ENCODE peak calls at places on chromosomes 11 and 22, in nine cellular contexts. One of them, this sample, is unnamed. For H3K9me3, the result is how much of the 10 kb centered on the place peaks cover.

GRCh38 chr11:61481806-61482205 is 26.7 kb upstream of the LRRC10B start:
- DNase-seq in Peyer's patch: no peak
- DNase-seq in left lung: no peak
- DNase-seq in tibial artery: no peak
- DNase-seq in mucosa of descending colon: no peak
- DNase-seq in IMR-90: no peak
- DNase-seq in CD4-positive, CD25-positive, alpha-beta regulatory T cell: no peak
- DNase-seq in neuronal stem cell: no peak
- DNase-seq in ascending aorta: no peak
- DNase-seq in this sample: no peak

GRCh38 chr11:130625907-130626306 is 177.5 kb downstream of the ADAMTS15 start:
- DNase-seq in left lung: no peak
- DNase-seq in mucosa of descending colon: no peak
- DNase-seq in ascending aorta: no peak
- DNase-seq in neuronal stem cell: no peak
- DNase-seq in Peyer's patch: no peak
- DNase-seq in IMR-90: no peak
- DNase-seq in tibial artery: no peak
- DNase-seq in CD4-positive, CD25-positive, alpha-beta regulatory T cell: no peak
- DNase-seq in this sample: no peak

GRCh38 chr11:74721479-74721835 is 9.8 kb downstream of the CHRDL2 start:
- DNase-seq in ascending aorta: no peak
- DNase-seq in CD4-positive, CD25-positive, alpha-beta regulatory T cell: no peak
- DNase-seq in Peyer's patch: no peak
- DNase-seq in neuronal stem cell: no peak
- DNase-seq in mucosa of descending colon: no peak
- DNase-seq in IMR-90: no peak
- DNase-seq in tibial artery: no peak
- DNase-seq in left lung: no peak
- DNase-seq in this sample: no peak

GRCh38 chr22:39503590-39503989 is 1.5 kb downstream of the MIEF1 start:
- DNase-seq in left lung: no peak
- DNase-seq in CD4-positive, CD25-positive, alpha-beta regulatory T cell: no peak
- DNase-seq in mucosa of descending colon: peak
- DNase-seq in Peyer's patch: no peak
- DNase-seq in tibial artery: no peak
- DNase-seq in ascending aorta: no peak
- DNase-seq in neuronal stem cell: no peak
- DNase-seq in IMR-90: no peak
- DNase-seq in this sample: no peak

GRCh38 chr11:31412946-31413345 is 43.3 kb downstream of the DNAJC24 start:
- DNase-seq in tibial artery: no peak
- DNase-seq in ascending aorta: no peak
- DNase-seq in mucosa of descending colon: no peak
- DNase-seq in CD4-positive, CD25-positive, alpha-beta regulatory T cell: no peak
- DNase-seq in neuronal stem cell: no peak
- DNase-seq in IMR-90: peak
- DNase-seq in Peyer's patch: no peak
- DNase-seq in left lung: no peak
- DNase-seq in this sample: no peak

GRCh38 chr11:82458147-82458546 is 275.5 kb downstream of the FAM181B start:
- DNase-seq in neuronal stem cell: no peak
- DNase-seq in mucosa of descending colon: no peak
- DNase-seq in IMR-90: no peak
- DNase-seq in tibial artery: no peak
- DNase-seq in Peyer's patch: no peak
- DNase-seq in ascending aorta: no peak
- DNase-seq in CD4-positive, CD25-positive, alpha-beta regulatory T cell: no peak
- DNase-seq in left lung: no peak
- DNase-seq in this sample: no peak

GRCh38 chr22:22179858-22180257 is 64.7 kb upstream of the VPREB1 start:
- DNase-seq in IMR-90: no peak
- DNase-seq in left lung: no peak
- DNase-seq in Peyer's patch: no peak
- DNase-seq in tibial artery: no peak
- DNase-seq in CD4-positive, CD25-positive, alpha-beta regulatory T cell: no peak
- DNase-seq in neuronal stem cell: no peak
- DNase-seq in mucosa of descending colon: no peak
- DNase-seq in ascending aorta: no peak
- DNase-seq in this sample: no peak

GRCh38 chr22:49995413-49996191 is 17.0 kb downstream of the IL17REL start:
- DNase-seq in IMR-90: no peak
- DNase-seq in tibial artery: peak
- DNase-seq in Peyer's patch: no peak
- DNase-seq in CD4-positive, CD25-positive, alpha-beta regulatory T cell: no peak
- DNase-seq in neuronal stem cell: no peak
- DNase-seq in ascending aorta: no peak
- DNase-seq in left lung: peak
- DNase-seq in mucosa of descending colon: no peak
- DNase-seq in this sample: peak

GRCh38 chr11:73085189-73085875 is 56.8 kb downstream of the FCHSD2 start:
- DNase-seq in mucosa of descending colon: no peak
- DNase-seq in IMR-90: peak
- DNase-seq in ascending aorta: no peak
- DNase-seq in CD4-positive, CD25-positive, alpha-beta regulatory T cell: no peak
- DNase-seq in tibial artery: no peak
- DNase-seq in Peyer's patch: no peak
- DNase-seq in left lung: no peak
- DNase-seq in neuronal stem cell: no peak
- DNase-seq in this sample: no peak

GRCh38 chr22:20857247-20857643 is 1.4 kb downstream of the PI4KA start:
- DNase-seq in ascending aorta: no peak
- DNase-seq in neuronal stem cell: no peak
- DNase-seq in CD4-positive, CD25-positive, alpha-beta regulatory T cell: no peak
- DNase-seq in Peyer's patch: no peak
- DNase-seq in IMR-90: no peak
- DNase-seq in tibial artery: no peak
- DNase-seq in left lung: no peak
- DNase-seq in mucosa of descending colon: no peak
- DNase-seq in this sample: no peak

GRCh38 chr11:7098235-7098832 is 9.5 kb downstream of the RBMXL2 start:
- DNase-seq in tibial artery: no peak
- DNase-seq in IMR-90: peak
- DNase-seq in mucosa of descending colon: no peak
- DNase-seq in CD4-positive, CD25-positive, alpha-beta regulatory T cell: no peak
- DNase-seq in Peyer's patch: no peak
- DNase-seq in neuronal stem cell: peak
- DNase-seq in left lung: no peak
- DNase-seq in ascending aorta: no peak
- DNase-seq in this sample: no peak

GRCh38 chr11:44709966-44710365 is 16.8 kb upstream of the TSPAN18 start:
- DNase-seq in left lung: no peak
- DNase-seq in neuronal stem cell: no peak
- DNase-seq in ascending aorta: no peak
- DNase-seq in CD4-positive, CD25-positive, alpha-beta regulatory T cell: no peak
- DNase-seq in IMR-90: peak
- DNase-seq in Peyer's patch: no peak
- DNase-seq in mucosa of descending colon: no peak
- DNase-seq in tibial artery: no peak
- DNase-seq in this sample: no peak

GRCh38 chr11:6604081-6604626 is 580 bp downstream of the ILK start:
- DNase-seq in Peyer's patch: peak
- DNase-seq in mucosa of descending colon: peak
- DNase-seq in tibial artery: peak
- DNase-seq in ascending aorta: peak
- DNase-seq in left lung: no peak
- DNase-seq in IMR-90: peak
- DNase-seq in neuronal stem cell: peak
- DNase-seq in CD4-positive, CD25-positive, alpha-beta regulatory T cell: peak
- DNase-seq in this sample: no peak

GRCh38 chr11:117420598-117420997 is 92.9 kb downstream of the CEP164 start:
- DNase-seq in neuronal stem cell: no peak
- DNase-seq in left lung: no peak
- DNase-seq in mucosa of descending colon: no peak
- DNase-seq in ascending aorta: no peak
- DNase-seq in CD4-positive, CD25-positive, alpha-beta regulatory T cell: no peak
- DNase-seq in tibial artery: no peak
- DNase-seq in IMR-90: no peak
- DNase-seq in Peyer's patch: no peak
- DNase-seq in this sample: no peak

GRCh38 chr11:15146271-15147003 is 31.7 kb downstream of the INSC start:
- DNase-seq in neuronal stem cell: no peak
- DNase-seq in CD4-positive, CD25-positive, alpha-beta regulatory T cell: no peak
- DNase-seq in mucosa of descending colon: no peak
- DNase-seq in ascending aorta: no peak
- DNase-seq in IMR-90: peak
- DNase-seq in left lung: no peak
- DNase-seq in Peyer's patch: no peak
- DNase-seq in tibial artery: no peak
- DNase-seq in this sample: peak

GRCh38 chr11:62438641-62439040 is 19.8 kb downstream of the SCGB1A1 start:
- DNase-seq in Peyer's patch: no peak
- DNase-seq in neuronal stem cell: no peak
- DNase-seq in ascending aorta: no peak
- DNase-seq in CD4-positive, CD25-positive, alpha-beta regulatory T cell: no peak
- DNase-seq in tibial artery: no peak
- DNase-seq in IMR-90: no peak
- DNase-seq in left lung: no peak
- DNase-seq in mucosa of descending colon: no peak
- DNase-seq in this sample: no peak

GRCh38 chr22:26588749-26589366 is 1.1 kb downstream of the TPST2 start:
- DNase-seq in IMR-90: no peak
- DNase-seq in CD4-positive, CD25-positive, alpha-beta regulatory T cell: no peak
- DNase-seq in neuronal stem cell: no peak
- DNase-seq in left lung: no peak
- DNase-seq in Peyer's patch: no peak
- DNase-seq in tibial artery: no peak
- DNase-seq in ascending aorta: no peak
- DNase-seq in mucosa of descending colon: no peak
- DNase-seq in this sample: no peak

GRCh38 chr11:126570489-126570888 is 215.0 kb downstream of the ST3GAL4 start:
- DNase-seq in mucosa of descending colon: no peak
- DNase-seq in ascending aorta: no peak
- DNase-seq in neuronal stem cell: no peak
- DNase-seq in IMR-90: no peak
- DNase-seq in left lung: no peak
- DNase-seq in CD4-positive, CD25-positive, alpha-beta regulatory T cell: no peak
- DNase-seq in tibial artery: no peak
- DNase-seq in Peyer's patch: no peak
- DNase-seq in this sample: no peak

GRCh38 chr11:71998649-71999310 is at the start of gene IL18BP:
- DNase-seq in Peyer's patch: peak
- DNase-seq in mucosa of descending colon: no peak
- DNase-seq in IMR-90: no peak
- DNase-seq in ascending aorta: peak
- DNase-seq in neuronal stem cell: no peak
- DNase-seq in tibial artery: no peak
- DNase-seq in left lung: no peak
- DNase-seq in CD4-positive, CD25-positive, alpha-beta regulatory T cell: no peak
- DNase-seq in this sample: no peak

GRCh38 chr11:20964985-20965384 is 295.6 kb downstream of the NELL1 start:
- DNase-seq in mucosa of descending colon: no peak
- DNase-seq in left lung: no peak
- DNase-seq in IMR-90: no peak
- DNase-seq in CD4-positive, CD25-positive, alpha-beta regulatory T cell: no peak
- DNase-seq in tibial artery: no peak
- DNase-seq in neuronal stem cell: no peak
- DNase-seq in Peyer's patch: no peak
- DNase-seq in ascending aorta: no peak
- DNase-seq in this sample: no peak

GRCh38 chr11:28448186-28448585 is 340.0 kb downstream of the METTL15 start:
- DNase-seq in neuronal stem cell: no peak
- DNase-seq in left lung: no peak
- DNase-seq in IMR-90: peak
- DNase-seq in ascending aorta: no peak
- DNase-seq in mucosa of descending colon: no peak
- DNase-seq in CD4-positive, CD25-positive, alpha-beta regulatory T cell: no peak
- DNase-seq in tibial artery: no peak
- DNase-seq in Peyer's patch: no peak
- DNase-seq in this sample: no peak

GRCh38 chr11:98732947-98733346 is 287.8 kb upstream of the CNTN5 start:
- DNase-seq in neuronal stem cell: no peak
- DNase-seq in tibial artery: no peak
- DNase-seq in Peyer's patch: no peak
- DNase-seq in mucosa of descending colon: no peak
- DNase-seq in IMR-90: no peak
- DNase-seq in CD4-positive, CD25-positive, alpha-beta regulatory T cell: no peak
- DNase-seq in left lung: no peak
- DNase-seq in ascending aorta: no peak
- DNase-seq in this sample: no peak
- H3K9me3 ChIP-seq in neuronal stem cell: under half
- H3K9me3 ChIP-seq in tibial artery: under half
- H3K9me3 ChIP-seq in Peyer's patch: under half
- H3K9me3 ChIP-seq in mucosa of descending colon: under half
- H3K9me3 ChIP-seq in IMR-90: under half
- H3K9me3 ChIP-seq in CD4-positive, CD25-positive, alpha-beta regulatory T cell: under half
- H3K9me3 ChIP-seq in left lung: under half
- H3K9me3 ChIP-seq in ascending aorta: under half
- H3K9me3 ChIP-seq in this sample: under half

DNA sequence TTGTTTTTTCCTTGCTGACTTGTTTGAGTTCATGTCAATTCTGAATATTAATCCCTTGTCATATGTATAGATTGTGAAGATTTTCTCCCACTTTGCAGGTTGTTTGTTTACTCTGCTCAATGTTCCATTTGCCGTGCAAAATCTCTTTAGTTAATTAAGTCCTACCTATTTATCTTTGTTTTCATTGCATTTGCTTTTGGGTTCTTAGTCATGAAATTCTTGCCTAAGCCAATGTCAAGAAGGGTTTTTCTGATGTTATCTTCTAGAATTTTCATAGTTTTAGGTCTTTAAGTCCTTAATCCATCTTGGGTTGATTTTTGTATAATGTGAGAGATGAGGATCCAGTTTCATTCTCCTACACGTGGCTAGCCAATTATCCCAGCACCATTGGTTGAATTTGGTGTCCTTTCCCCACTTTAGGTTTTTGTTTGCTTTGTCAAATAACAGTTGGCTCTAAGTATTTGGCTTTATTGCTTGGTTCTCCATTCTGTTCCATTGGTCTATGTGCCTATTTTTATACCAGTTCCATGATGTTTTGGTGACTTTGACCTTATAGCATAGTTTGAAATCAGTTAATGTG is 163.1 kb upstream of the PGR start:
- DNase-seq in neuronal stem cell: no peak
- DNase-seq in mucosa of descending colon: no peak
- DNase-seq in left lung: no peak
- DNase-seq in tibial artery: no peak
- DNase-seq in CD4-positive, CD25-positive, alpha-beta regulatory T cell: no peak
- DNase-seq in IMR-90: no peak
- DNase-seq in Peyer's patch: no peak
- DNase-seq in ascending aorta: no peak
- DNase-seq in this sample: no peak
- H3K9me3 ChIP-seq in neuronal stem cell: under half
- H3K9me3 ChIP-seq in mucosa of descending colon: under half
- H3K9me3 ChIP-seq in left lung: half or more
- H3K9me3 ChIP-seq in tibial artery: under half
- H3K9me3 ChIP-seq in CD4-positive, CD25-positive, alpha-beta regulatory T cell: under half
- H3K9me3 ChIP-seq in IMR-90: under half
- H3K9me3 ChIP-seq in Peyer's patch: under half
- H3K9me3 ChIP-seq in ascending aorta: under half
- H3K9me3 ChIP-seq in this sample: under half

GRCh38 chr11:1242289-1242688 is 19.4 kb downstream of the MUC5B start:
- DNase-seq in mucosa of descending colon: no peak
- DNase-seq in ascending aorta: no peak
- DNase-seq in IMR-90: no peak
- DNase-seq in CD4-positive, CD25-positive, alpha-beta regulatory T cell: no peak
- DNase-seq in Peyer's patch: no peak
- DNase-seq in tibial artery: no peak
- DNase-seq in left lung: no peak
- DNase-seq in neuronal stem cell: no peak
- DNase-seq in this sample: no peak
- H3K9me3 ChIP-seq in mucosa of descending colon: under half
- H3K9me3 ChIP-seq in ascending aorta: under half
- H3K9me3 ChIP-seq in IMR-90: under half
- H3K9me3 ChIP-seq in CD4-positive, CD25-positive, alpha-beta regulatory T cell: under half
- H3K9me3 ChIP-seq in Peyer's patch: under half
- H3K9me3 ChIP-seq in tibial artery: under half
- H3K9me3 ChIP-seq in left lung: under half
- H3K9me3 ChIP-seq in neuronal stem cell: under half
- H3K9me3 ChIP-seq in this sample: under half

GRCh38 chr22:48701296-48702030 is 1126.2 kb downstream of the BRD1 start:
- DNase-seq in ascending aorta: no peak
- DNase-seq in mucosa of descending colon: peak
- DNase-seq in IMR-90: no peak
- DNase-seq in Peyer's patch: no peak
- DNase-seq in neuronal stem cell: no peak
- DNase-seq in left lung: peak
- DNase-seq in tibial artery: no peak
- DNase-seq in CD4-positive, CD25-positive, alpha-beta regulatory T cell: no peak
- DNase-seq in this sample: no peak
- H3K9me3 ChIP-seq in ascending aorta: under half
- H3K9me3 ChIP-seq in mucosa of descending colon: under half
- H3K9me3 ChIP-seq in IMR-90: half or more
- H3K9me3 ChIP-seq in Peyer's patch: under half
- H3K9me3 ChIP-seq in neuronal stem cell: under half
- H3K9me3 ChIP-seq in left lung: under half
- H3K9me3 ChIP-seq in tibial artery: under half
- H3K9me3 ChIP-seq in CD4-positive, CD25-positive, alpha-beta regulatory T cell: under half
- H3K9me3 ChIP-seq in this sample: under half